ENCODE peak calls at places on chromosomes 4 and X, in ten cellular contexts. E is endodermal cell; O is fibroblast of mammary gland; Q is GM13977; P is CD4-positive, alpha-beta T cell; B is fibroblast of pulmonary artery; J is AG10803; G is glutamatergic neuron; S is BJ; K is uterus. F is an unnamed sample.

GRCh38 chr4:3225946-3226345 is 23.0 kb upstream of the MSANTD1 start:
- DNase-seq in E (no peak), O (no peak), Q (no peak), P (no peak), B (no peak), J (no peak), G (no peak), S (no peak), K (no peak), F (no peak)

GRCh38 chr4:53507671-53508286 is 83.5 kb downstream of the LNX1 start:
- DNase-seq in E (no peak), O (peak; percentile 99), Q (no peak), P (no peak), B (peak; percentile 98), J (peak; percentile 25), G (peak; percentile 61), S (no peak), K (no peak), F (peak; percentile 60)

GRCh38 chr4:2939383-2940243 is 23.6 kb downstream of the NOP14 start:
- DNase-seq in E (peak; percentile 35), O (no peak), Q (no peak), P (no peak), B (no peak), J (no peak), G (no peak), S (no peak), K (peak; percentile 12), F (no peak)

GRCh38 chr4:172270421-172270820 is 457.2 kb downstream of the GALNTL6 start:
- DNase-seq in E (no peak), O (peak; percentile 7), Q (no peak), P (no peak), B (no peak), J (no peak), G (no peak), S (no peak), K (no peak), F (no peak)

GRCh38 chr4:114582625-114583024 is 16.0 kb upstream of the UGT8 start:
- DNase-seq in E (no peak), O (no peak), Q (no peak), P (no peak), B (no peak), J (no peak), G (no peak), S (no peak), K (no peak), F (no peak)

GRCh38 chr4:14143892-14144291 is 516.4 kb upstream of the BOD1L1 start:
- DNase-seq in E (no peak), O (peak; percentile 11), Q (no peak), P (no peak), B (peak; percentile 9), J (no peak), G (no peak), S (no peak), K (no peak), F (no peak)

GRCh38 chr4:76200771-76201224 is 12.8 kb downstream of the SCARB2 start:
- DNase-seq in E (no peak), O (no peak), Q (no peak), P (no peak), B (no peak), J (no peak), G (no peak), S (no peak), K (no peak), F (no peak)

GRCh38 chr4:52250124-52250523 is 199.0 kb downstream of the SPATA18 start:
- DNase-seq in E (no peak), O (peak; percentile 90), Q (no peak), P (no peak), B (peak; percentile 6), J (peak; percentile 17), G (peak; percentile 24), S (no peak), K (peak; percentile 48), F (no peak)

GRCh38 chr4:113157086-113157857 is 107.8 kb downstream of the ANK2 start:
- DNase-seq in E (peak; percentile 56), O (no peak), Q (no peak), P (no peak), B (no peak), J (no peak), G (no peak), S (no peak), K (no peak), F (no peak)

GRCh38 chr4:145093638-145094037 is 4.4 kb downstream of the ANAPC10 start:
- DNase-seq in E (no peak), O (no peak), Q (no peak), P (no peak), B (no peak), J (no peak), G (no peak), S (no peak), K (no peak), F (no peak)

GRCh38 chr4:150114641-150115040 is 36.4 kb downstream of the DCLK2 start:
- DNase-seq in E (no peak), O (no peak), Q (no peak), P (no peak), B (no peak), J (no peak), G (no peak), S (no peak), K (no peak), F (no peak)

GRCh38 chr4:39045791-39046221 is 13.6 kb upstream of the TMEM156 start:
- DNase-seq in E (no peak), O (no peak), Q (no peak), P (peak; percentile 25), B (peak; percentile 51), J (peak; percentile 26), G (no peak), S (no peak), K (no peak), F (no peak)

GRCh38 chr4:105240037-105240436 is 93.4 kb downstream of the TET2 start:
- DNase-seq in E (no peak), O (no peak), Q (no peak), P (no peak), B (no peak), J (no peak), G (no peak), S (no peak), K (no peak), F (no peak)

GRCh38 chrX:129359269-129359668 is 164.0 kb downstream of the SMARCA1 start:
- DNase-seq in E (no peak), O (peak; percentile 26), Q (no peak), P (no peak), B (peak; percentile 16), J (peak; percentile 15), G (no peak), S (no peak), K (no peak), F (no peak)

GRCh38 chrX:29671426-29671825 is 543.9 kb upstream of the MAGEB2 start:
- DNase-seq in E (no peak), O (no peak), Q (no peak), P (no peak), B (peak; percentile 48), J (peak; percentile 34), G (no peak), S (no peak), K (no peak), F (no peak)

GRCh38 chrX:32687379-32687778 is 524.0 kb downstream of the DMD start:
- DNase-seq in E (peak; percentile 46), O (no peak), Q (no peak), P (no peak), B (no peak), J (no peak), G (no peak), S (no peak), K (no peak), F (no peak)
- TF ChIP-seq CTCF in E (peak; percentile 74), O (no peak), Q (no peak), P (no peak), B (no peak), J (no peak), G (no peak), S (no peak), K (no peak), F (no peak)

DNA sequence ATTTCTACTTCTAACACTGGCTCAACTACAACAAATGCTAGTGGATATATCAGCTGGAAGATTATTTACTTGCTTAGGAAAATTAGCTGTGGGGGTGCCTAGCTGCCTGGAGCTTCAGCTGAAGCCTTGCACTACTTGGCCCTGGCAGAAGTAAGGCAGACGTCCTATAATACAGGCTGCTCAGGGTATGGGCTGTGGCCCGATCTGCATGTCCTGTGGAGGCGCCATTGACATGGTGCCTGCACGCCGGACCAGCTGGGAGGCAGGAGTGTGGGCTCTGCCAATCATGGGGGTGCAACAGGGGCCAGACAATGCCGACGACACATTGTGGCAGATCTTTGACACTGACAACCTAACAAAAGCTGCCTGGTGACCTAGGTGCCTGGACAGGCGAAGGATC is 31.6 kb upstream of the UCP1 start:
- DNase-seq in E (no peak), O (no peak), Q (no peak), P (no peak), B (no peak), J (no peak), G (no peak), S (no peak), K (no peak), F (no peak)
- TF ChIP-seq CTCF in E (no peak), O (no peak), Q (no peak), P (no peak), B (no peak), J (no peak), G (no peak), S (no peak), K (no peak), F (no peak)

GRCh38 chr4:85370400-85371032 is 104.4 kb upstream of the ARHGAP24 start:
- DNase-seq in E (peak; percentile 71), O (peak; percentile 63), Q (no peak), P (no peak), B (peak; percentile 64), J (peak; percentile 36), G (peak; percentile 50), S (no peak), K (no peak), F (no peak)
- TF ChIP-seq CTCF in E (peak; percentile 89), O (peak; percentile 87), Q (peak; percentile 73), P (no peak), B (peak; percentile 94), J (peak; percentile 85), G (peak; percentile 69), S (peak; percentile 83), K (no peak), F (peak; percentile 92)

GRCh38 chrX:9682861-9683260 is 82.8 kb downstream of the GPR143 start:
- DNase-seq in E (no peak), O (no peak), Q (no peak), P (no peak), B (no peak), J (no peak), G (no peak), S (no peak), K (no peak), F (no peak)

GRCh38 chrX:9683350-9683749 is 82.3 kb downstream of the GPR143 start:
- DNase-seq in E (no peak), O (no peak), Q (no peak), P (no peak), B (no peak), J (no peak), G (no peak), S (no peak), K (no peak), F (no peak)

GRCh38 chrX:9681011-9681410 is 84.6 kb downstream of the GPR143 start:
- DNase-seq in E (no peak), O (no peak), Q (no peak), P (no peak), B (no peak), J (no peak), G (no peak), S (no peak), K (no peak), F (no peak)

GRCh38 chrX:9681422-9681821 is 84.2 kb downstream of the GPR143 start:
- DNase-seq in E (no peak), O (peak; percentile 62), Q (no peak), P (no peak), B (peak; percentile 31), J (peak; percentile 23), G (no peak), S (no peak), K (no peak), F (peak; percentile 77)

GRCh38 chrX:9682456-9682855 is 83.2 kb downstream of the GPR143 start:
- DNase-seq in E (peak; percentile 47), O (peak; percentile 17), Q (no peak), P (no peak), B (peak; percentile 50), J (peak; percentile 29), G (no peak), S (no peak), K (no peak), F (no peak)
- TF ChIP-seq CTCF in E (peak; percentile 43), O (no peak), Q (no peak), P (no peak), B (peak; percentile 25), J (peak; percentile 44), G (no peak), S (peak; percentile 16), K (peak; percentile 35), F (no peak)

F was measured in epithelial cell of proximal tubule.